ENCODE peak calls at places on chromosomes 2 and 18, in nine cellular contexts. E, G, R, N, D, U, S, X and T are unnamed samples.

GRCh38 chr2:9174771-9175441 is 31.7 kb upstream of the ASAP2 start:
- DNase-seq in E (peak; percentile 56), G (no peak), R (no peak), N (peak; percentile 44), D (peak; percentile 76), U (no peak), S (no peak), X (peak; percentile 74), T (peak; percentile 87)

GRCh38 chr18:10194592-10194991 is 259.8 kb upstream of the APCDD1 start:
- DNase-seq in E (peak; percentile 39), G (no peak), R (no peak), N (no peak), D (peak; percentile 23), U (no peak), S (peak; percentile 25), X (peak; percentile 86), T (no peak)

GRCh38 chr2:175883586-175884194 is 118.4 kb downstream of the LNPK start:
- DNase-seq in E (no peak), G (no peak), R (no peak), N (peak; percentile 41), D (no peak), U (no peak), S (no peak), X (no peak), T (no peak)

GRCh38 chr18:74196220-74197119 is 48.1 kb downstream of the TIMM21 start:
- DNase-seq in E (peak; percentile 87), G (peak; percentile 4), R (peak; percentile 67), N (peak; percentile 80), D (peak; percentile 87), U (no peak), S (peak; percentile 62), X (peak; percentile 57), T (peak; percentile 80)

GRCh38 chr2:27261926-27262298 is 935 bp downstream of the SLC30A3 start:
- DNase-seq in E (peak; percentile 31), G (no peak), R (no peak), N (no peak), D (no peak), U (no peak), S (no peak), X (no peak), T (no peak)

GRCh38 chr2:239186516-239186915 is 214.3 kb downstream of the HDAC4 start:
- DNase-seq in E (no peak), G (no peak), R (no peak), N (no peak), D (no peak), U (no peak), S (no peak), X (no peak), T (no peak)

GRCh38 chr18:48540329-48541025 is 1.6 kb downstream of the CTIF start:
- DNase-seq in E (peak; percentile 73), G (no peak), R (peak; percentile 70), N (peak; percentile 72), D (peak; percentile 50), U (peak; percentile 20), S (peak; percentile 33), X (peak; percentile 36), T (peak; percentile 85)

GRCh38 chr2:6909431-6910385 is 7.5 kb upstream of the RNF144A start:
- DNase-seq in E (no peak), G (no peak), R (no peak), N (no peak), D (peak; percentile 23), U (no peak), S (no peak), X (no peak), T (no peak)

GRCh38 chr18:74276609-74277008 is 15.2 kb downstream of the CYB5A start:
- DNase-seq in E (no peak), G (no peak), R (no peak), N (no peak), D (no peak), U (no peak), S (no peak), X (no peak), T (no peak)

GRCh38 chr18:9104244-9104901 is 1.9 kb downstream of the NDUFV2 start:
- DNase-seq in E (no peak), G (no peak), R (no peak), N (no peak), D (no peak), U (no peak), S (no peak), X (no peak), T (peak; percentile 36)

GRCh38 chr2:231532189-231533035 is 2.2 kb upstream of the NMUR1 start:
- DNase-seq in E (no peak), G (no peak), R (no peak), N (no peak), D (no peak), U (no peak), S (no peak), X (no peak), T (no peak)

GRCh38 chr18:42860011-42860410 is 255.5 kb downstream of the RIT2 start:
- DNase-seq in E (no peak), G (no peak), R (no peak), N (no peak), D (peak; percentile 40), U (no peak), S (no peak), X (no peak), T (no peak)

GRCh38 chr18:31546476-31546875 is 45.2 kb upstream of the TTR start:
- DNase-seq in E (no peak), G (no peak), R (no peak), N (no peak), D (no peak), U (no peak), S (no peak), X (no peak), T (no peak)

GRCh38 chr2:236934656-236935055 is 151.0 kb upstream of the COPS8 start:
- DNase-seq in E (no peak), G (no peak), R (no peak), N (no peak), D (no peak), U (no peak), S (no peak), X (no peak), T (no peak)

GRCh38 chr2:195318440-195319111 is 338.4 kb upstream of the SLC39A10 start:
- DNase-seq in E (peak; percentile 72), G (peak; percentile 16), R (peak; percentile 26), N (no peak), D (peak; percentile 70), U (no peak), S (peak; percentile 37), X (peak; percentile 64), T (peak; percentile 80)

GRCh38 chr2:32291746-32292145 is 14.0 kb downstream of the YIPF4 start:
- DNase-seq in E (no peak), G (no peak), R (no peak), N (no peak), D (peak; percentile 52), U (no peak), S (no peak), X (no peak), T (peak; percentile 9)

GRCh38 chr18:36211612-36212065 is 24.3 kb downstream of the MOCOS start:
- DNase-seq in E (no peak), G (no peak), R (no peak), N (no peak), D (no peak), U (no peak), S (no peak), X (no peak), T (no peak)